ENCODE peak calls at places on chromosomes 11 and 22, in four cellular contexts. V is spleen, H is AG09309, T is AG04450. A is an unnamed sample.

GRCh38 chr11:120331301-120331966 is 4.8 kb upstream of the ARHGEF12 start:
- DNase-seq in V (no peak), H (peak), T (peak), A (peak)

GRCh38 chr11:111826322-111826950 is 44.9 kb downstream of the ALG9 start:
- DNase-seq in V (no peak), H (no peak), T (no peak), A (no peak)

GRCh38 chr11:117497206-117497951 is 169.7 kb downstream of the CEP164 start:
- DNase-seq in V (no peak), H (no peak), T (no peak), A (no peak)

GRCh38 chr22:47807506-47807905 is 1045.1 kb downstream of the TBC1D22A start:
- DNase-seq in V (no peak), H (no peak), T (no peak), A (no peak)

GRCh38 chr22:47822459-47822858 is 1060.0 kb downstream of the TBC1D22A start:
- DNase-seq in V (no peak), H (no peak), T (no peak), A (no peak)

GRCh38 chr11:77191823-77192495 is 63.9 kb downstream of the MYO7A start:
- DNase-seq in V (no peak), H (no peak), T (no peak), A (peak)

GRCh38 chr11:75946531-75947530 is 131.8 kb downstream of the UVRAG start:
- DNase-seq in V (no peak), H (no peak), T (no peak), A (peak)

GRCh38 chr22:42116848-42117424 is 13.7 kb downstream of the CYP2D6 start:
- DNase-seq in V (no peak), H (no peak), T (no peak), A (no peak)

GRCh38 chr22:21629262-21630149 is at the start of gene YDJC:
- DNase-seq in V (peak), H (peak), T (peak), A (peak)

GRCh38 chr11:68549789-68550484 is 89.4 kb downstream of the PPP6R3 start:
- DNase-seq in V (no peak), H (peak), T (no peak), A (no peak)

GRCh38 chr11:119757378-119757777 is 28.4 kb upstream of the NECTIN1 start:
- DNase-seq in V (peak), H (no peak), T (no peak), A (no peak)

GRCh38 chr11:58905716-58906547 is 33.4 kb upstream of the GLYATL1 start:
- DNase-seq in V (no peak), H (peak), T (peak), A (peak)

GRCh38 chr11:18789942-18790341 is 1.7 kb downstream of the PTPN5 start:
- DNase-seq in V (no peak), H (no peak), T (no peak), A (no peak)

GRCh38 chr22:28736296-28737155 is 5.1 kb downstream of the CHEK2 start:
- DNase-seq in V (no peak), H (no peak), T (no peak), A (no peak)

GRCh38 chr11:6629892-6630631 is 10.8 kb upstream of the TPP1 start:
- DNase-seq in V (peak), H (no peak), T (no peak), A (no peak)

GRCh38 chr11:122178795-122179194 is 62.8 kb upstream of the BLID start:
- DNase-seq in V (no peak), H (no peak), T (no peak), A (no peak)

GRCh38 chr11:350723-351255 is 18.5 kb upstream of the B4GALNT4 start:
- DNase-seq in V (peak), H (no peak), T (no peak), A (no peak)

GRCh38 chr22:47107431-47107830 is 345.0 kb downstream of the TBC1D22A start:
- DNase-seq in V (no peak), H (peak), T (peak), A (peak)

GRCh38 chr11:110409174-110409573 is 20.6 kb upstream of the FDX1 start:
- DNase-seq in V (no peak), H (no peak), T (no peak), A (no peak)

GRCh38 chr11:62020661-62021060 is 53.2 kb upstream of the FTH1 start:
- DNase-seq in V (peak), H (no peak), T (no peak), A (no peak)

GRCh38 chr11:9760180-9760550 is 96.3 kb downstream of the SWAP70 start:
- DNase-seq in V (no peak), H (peak), T (peak), A (no peak)

GRCh38 chr11:100827934-100828661 is 141.0 kb downstream of the ARHGAP42 start:
- DNase-seq in V (no peak), H (no peak), T (peak), A (no peak)

GRCh38 chr22:48919187-48919590 is 908.5 kb downstream of the BRD1 start:
- DNase-seq in V (no peak), H (no peak), T (no peak), A (no peak)

DNA sequence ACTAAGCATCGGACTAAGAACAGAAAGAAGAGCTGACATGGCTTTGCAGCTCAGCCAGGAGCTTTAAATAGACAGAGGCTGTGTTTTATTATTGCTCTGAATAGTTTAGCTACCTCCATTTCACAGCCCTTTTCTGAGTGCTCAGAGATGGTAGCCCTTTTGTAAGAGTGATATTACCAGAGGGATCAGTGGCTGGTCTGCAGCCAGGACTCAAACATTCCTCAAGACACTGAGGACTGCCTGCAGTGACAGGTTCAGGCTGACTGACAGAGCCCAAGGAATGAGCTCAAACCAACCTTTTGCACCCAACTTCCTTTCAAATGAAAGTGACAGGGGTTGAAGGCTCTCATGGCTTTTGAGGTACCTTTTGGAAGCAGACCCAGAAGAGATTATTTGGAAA is 189.0 kb downstream of the DDX10 start:
- DNase-seq in V (no peak), H (no peak), T (no peak), A (no peak)
- H3K4me3 ChIP-seq in V (no peak), H (no peak), T (no peak), A (no peak)

DNA sequence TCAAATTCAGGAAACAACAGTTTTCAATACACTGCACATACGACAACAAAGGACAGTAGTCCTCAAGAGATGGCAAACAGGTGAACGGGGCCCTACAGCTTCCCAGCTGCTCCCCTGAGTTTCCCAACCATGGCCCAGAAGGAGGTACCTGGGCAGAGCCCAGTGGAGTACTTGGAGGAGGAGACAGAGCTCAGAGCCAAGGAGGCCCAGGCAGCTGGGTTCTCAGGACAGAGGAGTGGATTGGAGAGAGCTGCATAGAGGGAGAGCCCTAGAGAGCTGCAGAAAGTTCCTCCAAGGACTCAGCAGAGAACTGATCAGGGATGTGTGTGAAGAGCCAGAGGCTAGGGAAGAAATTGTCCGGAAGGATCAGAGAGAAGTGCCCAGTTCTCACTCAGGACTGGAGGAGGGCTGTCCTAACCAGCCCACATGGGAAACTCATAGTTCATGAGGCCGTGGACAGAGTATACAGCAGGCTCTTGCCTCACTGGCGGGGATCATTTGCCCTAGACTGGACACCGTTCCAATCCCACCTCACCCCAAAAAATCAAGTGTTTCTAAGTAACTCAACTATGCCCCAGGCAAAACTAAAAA is 7.6 kb upstream of the ASCL2 start:
- DNase-seq in V (no peak), H (no peak), T (no peak), A (no peak)
- TF ChIP-seq CTCF in V (no peak), H (no peak), T (no peak), A (no peak)

GRCh38 chr22:39932918-39933649 is 27.1 kb upstream of the TMA7B start:
- DNase-seq in V (no peak), H (no peak), T (no peak), A (no peak)

GRCh38 chr22:39933741-39934140 is 26.5 kb upstream of the TMA7B start:
- DNase-seq in V (no peak), H (no peak), T (no peak), A (no peak)

GRCh38 chr22:39932166-39932565 is 28.0 kb upstream of the TMA7B start:
- DNase-seq in V (no peak), H (no peak), T (no peak), A (no peak)

GRCh38 chr22:39928556-39929401 is 27.9 kb downstream of the GRAP2 start:
- DNase-seq in V (no peak), H (no peak), T (no peak), A (no peak)

DNA sequence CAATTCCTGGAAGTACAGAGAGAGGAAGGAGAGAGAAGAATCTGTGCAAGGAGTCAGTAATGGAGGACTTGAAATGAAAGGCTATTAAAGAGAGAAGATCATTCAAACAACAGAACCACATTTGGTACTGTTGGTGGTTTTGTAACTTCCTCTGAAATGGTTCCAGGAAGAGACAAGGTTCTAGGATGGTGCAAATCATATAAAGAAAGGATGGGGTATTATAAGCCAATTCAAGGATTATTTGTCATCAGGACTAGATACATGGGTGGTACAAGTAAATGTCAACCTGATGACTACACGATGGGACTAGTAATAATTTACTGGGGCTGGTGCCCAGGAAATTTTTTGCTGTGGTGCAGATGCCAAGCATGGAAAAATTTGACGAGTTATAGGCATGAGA is 28.9 kb upstream of the TMA7B start:
- DNase-seq in V (no peak), H (no peak), T (no peak), A (no peak)
- H3K4me3 ChIP-seq in V (no peak), H (no peak), T (no peak), A (no peak)

DNA sequence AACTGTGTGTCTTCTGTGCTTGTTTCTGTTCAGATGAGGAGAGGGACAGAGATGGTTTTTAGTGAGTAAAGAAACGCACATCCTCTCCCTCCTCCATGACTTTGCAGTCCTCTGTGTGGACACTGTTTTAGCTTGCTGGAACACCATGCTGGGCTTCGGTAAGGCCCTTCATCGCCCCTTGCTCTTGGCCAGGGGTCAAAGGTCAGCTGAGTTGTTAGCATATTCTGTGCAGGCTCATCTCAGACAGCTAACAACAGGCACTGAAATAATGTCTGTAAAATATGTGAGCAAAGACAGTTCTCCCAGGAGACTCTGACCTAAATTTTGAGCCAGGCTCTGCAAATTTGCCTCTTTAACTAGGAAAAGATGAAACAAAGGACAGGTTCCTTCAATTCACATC is 170.8 kb downstream of the NCAM1 start:
- DNase-seq in V (no peak), H (no peak), T (no peak), A (no peak)
- TF ChIP-seq CTCF in V (no peak), H (no peak), T (no peak), A (no peak)

DNA sequence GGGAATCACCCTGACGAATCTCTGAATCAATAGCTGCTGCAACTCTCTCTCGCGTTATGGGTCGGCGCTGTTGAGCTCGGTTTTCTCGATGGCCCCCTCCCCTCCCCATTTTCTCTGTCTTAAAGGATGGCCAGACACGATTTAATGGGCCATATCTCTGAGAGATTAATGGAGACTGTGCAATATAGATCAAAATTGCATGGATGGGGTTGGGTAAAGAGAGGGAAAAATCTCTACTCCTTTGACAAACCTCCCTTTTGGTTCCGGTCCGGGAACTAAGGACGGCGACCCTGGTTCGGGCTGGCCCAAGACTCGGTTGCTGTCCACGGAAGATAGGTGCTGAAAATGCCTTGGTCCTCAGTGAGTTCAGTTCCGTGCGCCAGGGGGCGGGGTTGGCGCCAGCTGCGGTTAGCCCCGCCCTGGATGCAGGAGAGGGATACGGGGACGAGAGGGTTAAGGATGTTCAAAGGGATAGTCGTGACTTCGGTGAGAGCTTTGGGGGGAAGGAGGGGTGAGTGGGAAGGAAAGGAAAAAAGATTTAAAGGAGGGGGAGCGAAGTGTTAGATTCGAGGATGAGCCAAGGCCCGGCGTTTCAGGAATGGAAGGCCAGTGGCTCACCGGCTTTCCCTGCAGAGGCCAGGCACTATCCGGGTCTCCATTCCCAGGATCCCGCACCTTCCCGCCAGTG is 103.6 kb upstream of the HSD17B12 start:
- DNase-seq in V (no peak), H (no peak), T (no peak), A (no peak)
- H3K4me3 ChIP-seq in V (no peak), H (no peak), T (no peak), A (no peak)

DNA sequence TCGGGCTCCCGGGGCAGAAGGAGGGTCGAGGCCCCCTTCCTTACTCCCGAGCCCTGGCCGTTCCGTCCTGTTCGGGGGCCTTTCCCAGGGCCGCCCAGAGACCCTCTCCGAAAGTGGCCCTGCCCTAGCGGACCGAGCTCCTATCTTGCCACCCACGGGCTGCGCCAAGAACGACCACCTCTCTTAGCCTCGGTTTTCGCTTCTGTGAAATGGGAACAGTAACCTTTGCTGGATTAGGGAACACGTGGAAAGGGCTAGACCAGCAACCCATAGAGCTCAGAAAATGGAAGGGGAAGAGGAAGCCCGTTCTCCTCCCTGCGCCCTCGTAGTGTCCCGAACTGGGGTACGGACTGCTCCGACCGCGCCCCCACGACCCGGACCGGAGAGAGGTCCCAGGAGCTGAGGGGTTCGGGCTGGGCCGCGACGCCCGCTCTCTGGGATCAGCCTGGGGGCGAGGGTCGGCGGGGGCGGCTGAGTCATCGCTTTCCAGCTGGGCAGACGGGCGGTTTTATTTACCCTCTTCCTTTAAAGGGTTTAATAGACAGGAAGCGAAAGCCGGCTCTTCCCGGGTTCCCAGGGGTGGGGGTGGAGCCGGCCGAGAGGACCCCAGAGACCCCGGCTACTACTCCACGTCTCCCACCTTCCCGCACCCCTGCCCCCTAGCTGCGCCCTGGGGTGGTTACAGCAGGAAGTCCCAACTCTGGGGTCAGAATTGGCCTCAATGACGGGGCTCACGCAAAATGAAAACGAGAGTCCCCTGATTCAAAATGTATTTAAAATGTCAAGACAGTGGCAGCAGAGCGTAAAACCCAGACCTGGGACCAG is 872 bp upstream of the PHLDA2 start:
- DNase-seq in V (peak), H (no peak), T (peak), A (no peak)
- TF ChIP-seq CTCF in V (no peak), H (peak), T (peak), A (no peak)